ENCODE peak calls at places on chromosomes 7 and 10, in eight cellular contexts. One of them, this sample, is unnamed.

GRCh38 chr10:95253007-95253406 is 37.8 kb downstream of the PDLIM1 start:
- DNase-seq in IMR-90: no peak
- DNase-seq in activated naive CD4-positive, alpha-beta T cell treated with anti-CD3 and anti-CD28 coated beads for 36 hours: no peak
- DNase-seq in immature natural killer cell: no peak
- DNase-seq in T-helper 9 cell: no peak
- DNase-seq in LoVo: no peak
- DNase-seq in A172: no peak
- DNase-seq in fibroblast of the conjunctiva: no peak
- DNase-seq in this sample: no peak

GRCh38 chr7:75889826-75890225 is 11.0 kb downstream of the RHBDD2 start:
- DNase-seq in IMR-90: peak; percentile 27
- DNase-seq in activated naive CD4-positive, alpha-beta T cell treated with anti-CD3 and anti-CD28 coated beads for 36 hours: no peak
- DNase-seq in immature natural killer cell: no peak
- DNase-seq in T-helper 9 cell: no peak
- DNase-seq in LoVo: no peak
- DNase-seq in A172: no peak
- DNase-seq in fibroblast of the conjunctiva: no peak
- DNase-seq in this sample: no peak

GRCh38 chr10:86244296-86244695 is 122.3 kb downstream of the GRID1 start:
- DNase-seq in IMR-90: no peak
- DNase-seq in activated naive CD4-positive, alpha-beta T cell treated with anti-CD3 and anti-CD28 coated beads for 36 hours: no peak
- DNase-seq in immature natural killer cell: no peak
- DNase-seq in T-helper 9 cell: no peak
- DNase-seq in LoVo: no peak
- DNase-seq in A172: no peak
- DNase-seq in fibroblast of the conjunctiva: no peak
- DNase-seq in this sample: no peak

GRCh38 chr10:132489053-132489703 is 48.4 kb upstream of the INPP5A start:
- DNase-seq in IMR-90: peak; percentile 51
- DNase-seq in activated naive CD4-positive, alpha-beta T cell treated with anti-CD3 and anti-CD28 coated beads for 36 hours: no peak
- DNase-seq in immature natural killer cell: no peak
- DNase-seq in T-helper 9 cell: no peak
- DNase-seq in LoVo: no peak
- DNase-seq in A172: peak; percentile 54
- DNase-seq in fibroblast of the conjunctiva: peak; percentile 47
- DNase-seq in this sample: no peak

GRCh38 chr7:11026452-11027359 is 53.0 kb downstream of the PHF14 start:
- DNase-seq in IMR-90: peak; percentile 0
- DNase-seq in activated naive CD4-positive, alpha-beta T cell treated with anti-CD3 and anti-CD28 coated beads for 36 hours: no peak
- DNase-seq in immature natural killer cell: no peak
- DNase-seq in T-helper 9 cell: no peak
- DNase-seq in LoVo: no peak
- DNase-seq in A172: no peak
- DNase-seq in fibroblast of the conjunctiva: peak; percentile 1
- DNase-seq in this sample: no peak

GRCh38 chr7:150372271-150373048 is 3.8 kb downstream of the REPIN1 start:
- DNase-seq in IMR-90: no peak
- DNase-seq in activated naive CD4-positive, alpha-beta T cell treated with anti-CD3 and anti-CD28 coated beads for 36 hours: no peak
- DNase-seq in immature natural killer cell: no peak
- DNase-seq in T-helper 9 cell: no peak
- DNase-seq in LoVo: no peak
- DNase-seq in A172: no peak
- DNase-seq in fibroblast of the conjunctiva: no peak
- DNase-seq in this sample: no peak

GRCh38 chr7:131467788-131468187 is 88.6 kb downstream of the PODXL start:
- DNase-seq in IMR-90: no peak
- DNase-seq in activated naive CD4-positive, alpha-beta T cell treated with anti-CD3 and anti-CD28 coated beads for 36 hours: no peak
- DNase-seq in immature natural killer cell: no peak
- DNase-seq in T-helper 9 cell: no peak
- DNase-seq in LoVo: no peak
- DNase-seq in A172: no peak
- DNase-seq in fibroblast of the conjunctiva: no peak
- DNase-seq in this sample: no peak

GRCh38 chr10:125795111-125795510 is 19.5 kb upstream of the MMP21 start:
- DNase-seq in IMR-90: no peak
- DNase-seq in activated naive CD4-positive, alpha-beta T cell treated with anti-CD3 and anti-CD28 coated beads for 36 hours: no peak
- DNase-seq in immature natural killer cell: no peak
- DNase-seq in T-helper 9 cell: no peak
- DNase-seq in LoVo: no peak
- DNase-seq in A172: no peak
- DNase-seq in fibroblast of the conjunctiva: no peak
- DNase-seq in this sample: no peak

GRCh38 chr10:4372601-4373000 is 453.4 kb upstream of the AKR1E2 start:
- DNase-seq in IMR-90: peak; percentile 99
- DNase-seq in activated naive CD4-positive, alpha-beta T cell treated with anti-CD3 and anti-CD28 coated beads for 36 hours: no peak
- DNase-seq in immature natural killer cell: peak; percentile 10
- DNase-seq in T-helper 9 cell: no peak
- DNase-seq in LoVo: no peak
- DNase-seq in A172: peak; percentile 69
- DNase-seq in fibroblast of the conjunctiva: peak; percentile 99
- DNase-seq in this sample: no peak

GRCh38 chr7:141355057-141355456 is 196.2 kb upstream of the AGK start:
- DNase-seq in IMR-90: no peak
- DNase-seq in activated naive CD4-positive, alpha-beta T cell treated with anti-CD3 and anti-CD28 coated beads for 36 hours: no peak
- DNase-seq in immature natural killer cell: no peak
- DNase-seq in T-helper 9 cell: no peak
- DNase-seq in LoVo: no peak
- DNase-seq in A172: no peak
- DNase-seq in fibroblast of the conjunctiva: no peak
- DNase-seq in this sample: no peak

This sample was measured in central memory CD8-positive, alpha-beta T cell.